ENCODE peak calls at places on chromosomes 7 and 10, in six cellular contexts. N, A, Y, W, F and X are unnamed samples.

GRCh38 chr10:90742189-90742588 is 115.7 kb downstream of the HTR7 start:
- DNase-seq in N (no peak), A (no peak), Y (no peak), W (no peak), F (no peak), X (no peak)

GRCh38 chr7:150978136-150978789 is at the start of gene KCNH2:
- DNase-seq in N (peak; percentile 50), A (no peak), Y (peak; percentile 45), W (no peak), F (no peak), X (peak; percentile 64)

GRCh38 chr7:80284848-80285247 is 150.2 kb downstream of the GNAI1 start:
- DNase-seq in N (no peak), A (no peak), Y (no peak), W (no peak), F (no peak), X (no peak)

GRCh38 chr7:412313-412710 is 107.3 kb downstream of the PDGFA start:
- DNase-seq in N (no peak), A (no peak), Y (no peak), W (peak; percentile 9), F (no peak), X (no peak)

GRCh38 chr7:56083150-56083785 is 9.5 kb downstream of the PHKG1 start:
- DNase-seq in N (peak; percentile 75), A (no peak), Y (peak; percentile 69), W (no peak), F (no peak), X (peak; percentile 32)

GRCh38 chr10:93437946-93438795 is 44.0 kb downstream of the MYOF start:
- DNase-seq in N (no peak), A (no peak), Y (no peak), W (no peak), F (no peak), X (no peak)

GRCh38 chr10:24993237-24993958 is 22.6 kb downstream of the ENKUR start:
- DNase-seq in N (no peak), A (no peak), Y (no peak), W (no peak), F (no peak), X (no peak)

GRCh38 chr10:114801411-114801813 is 20.2 kb upstream of the FHIP2A start:
- DNase-seq in N (no peak), A (no peak), Y (no peak), W (peak; percentile 49), F (no peak), X (no peak)

GRCh38 chr7:41039386-41040315 is 663.2 kb downstream of the INHBA start:
- DNase-seq in N (no peak), A (no peak), Y (no peak), W (no peak), F (no peak), X (no peak)

GRCh38 chr10:48286356-48286755 is 11.9 kb upstream of the FRMPD2 start:
- DNase-seq in N (no peak), A (no peak), Y (no peak), W (no peak), F (no peak), X (no peak)

GRCh38 chr10:112820320-112820719 is 129.7 kb upstream of the TCF7L2 start:
- DNase-seq in N (no peak), A (no peak), Y (no peak), W (no peak), F (no peak), X (no peak)

GRCh38 chr10:97572214-97572989 is at the start of gene ANKRD2:
- DNase-seq in N (peak; percentile 83), A (peak; percentile 73), Y (peak; percentile 76), W (peak; percentile 61), F (peak; percentile 76), X (peak; percentile 79)

GRCh38 chr7:2193120-2193519 is 39.6 kb downstream of the MAD1L1 start:
- DNase-seq in N (no peak), A (no peak), Y (no peak), W (no peak), F (no peak), X (no peak)

GRCh38 chr10:72757712-72758111 is 65.8 kb downstream of the MCU start:
- DNase-seq in N (no peak), A (no peak), Y (no peak), W (no peak), F (no peak), X (no peak)

GRCh38 chr7:143882611-143883078 is 19.3 kb downstream of the TCAF1 start:
- DNase-seq in N (peak; percentile 83), A (peak; percentile 64), Y (peak; percentile 80), W (no peak), F (peak; percentile 34), X (peak; percentile 82)

GRCh38 chr7:3953133-3953532 is 652.1 kb downstream of the SDK1 start:
- DNase-seq in N (no peak), A (no peak), Y (no peak), W (no peak), F (no peak), X (no peak)

GRCh38 chr7:70027864-70028263 is 429.6 kb downstream of the AUTS2 start:
- DNase-seq in N (no peak), A (no peak), Y (no peak), W (no peak), F (no peak), X (no peak)

GRCh38 chr10:62037890-62038608 is 136.6 kb downstream of the ARID5B start:
- DNase-seq in N (no peak), A (no peak), Y (no peak), W (no peak), F (no peak), X (no peak)

GRCh38 chr10:93392111-93392510 is 90.0 kb downstream of the MYOF start:
- DNase-seq in N (no peak), A (no peak), Y (no peak), W (no peak), F (no peak), X (no peak)

GRCh38 chr7:99595111-99595745 is 2.8 kb upstream of the TMEM225B start:
- DNase-seq in N (no peak), A (no peak), Y (no peak), W (no peak), F (no peak), X (no peak)

GRCh38 chr7:116284390-116284789 is 74.1 kb downstream of the TES start:
- DNase-seq in N (no peak), A (no peak), Y (no peak), W (no peak), F (no peak), X (no peak)

GRCh38 chr7:50335795-50336754 is 31.6 kb downstream of the IKZF1 start:
- DNase-seq in N (no peak), A (no peak), Y (no peak), W (peak; percentile 93), F (no peak), X (no peak)

GRCh38 chr10:22345301-22346086 is at the start of gene SPAG6:
- DNase-seq in N (peak; percentile 65), A (peak; percentile 58), Y (peak; percentile 56), W (peak; percentile 56), F (no peak), X (peak; percentile 17)

GRCh38 chr7:49398730-49399129 is 374.7 kb upstream of the VWC2 start:
- DNase-seq in N (no peak), A (no peak), Y (no peak), W (no peak), F (no peak), X (no peak)

GRCh38 chr7:77606561-77606960 is 69.5 kb downstream of the PTPN12 start:
- DNase-seq in N (no peak), A (no peak), Y (no peak), W (no peak), F (no peak), X (no peak)

GRCh38 chr10:46020871-46021553 is 9.4 kb downstream of the NCOA4 start:
- DNase-seq in N (no peak), A (no peak), Y (no peak), W (no peak), F (no peak), X (no peak)

GRCh38 chr10:90787906-90788491 is 69.8 kb downstream of the HTR7 start:
- DNase-seq in N (no peak), A (peak; percentile 34), Y (no peak), W (no peak), F (peak; percentile 43), X (no peak)

GRCh38 chr10:117543245-117543998 is 876 bp downstream of the EMX2 start:
- DNase-seq in N (no peak), A (no peak), Y (no peak), W (no peak), F (no peak), X (no peak)

GRCh38 chr7:47458057-47458456 is 123.9 kb downstream of the TNS3 start:
- DNase-seq in N (no peak), A (no peak), Y (no peak), W (no peak), F (peak; percentile 63), X (no peak)

GRCh38 chr7:31642681-31643115 is 44.3 kb upstream of the PPP1R17 start:
- DNase-seq in N (no peak), A (no peak), Y (no peak), W (no peak), F (no peak), X (no peak)

GRCh38 chr7:36708765-36709164 is 15.5 kb downstream of the AOAH start:
- DNase-seq in N (no peak), A (no peak), Y (no peak), W (no peak), F (no peak), X (no peak)

GRCh38 chr7:46076527-46076926 is 155.5 kb upstream of the IGFBP3 start:
- DNase-seq in N (no peak), A (no peak), Y (no peak), W (no peak), F (no peak), X (no peak)

GRCh38 chr7:130226333-130226732 is 18.7 kb downstream of the SSMEM1 start:
- DNase-seq in N (no peak), A (no peak), Y (no peak), W (no peak), F (no peak), X (no peak)

GRCh38 chr7:22200777-22201176 is 156.2 kb downstream of the RAPGEF5 start:
- DNase-seq in N (no peak), A (no peak), Y (no peak), W (no peak), F (no peak), X (no peak)
- H3K27ac ChIP-seq in N (peak overlapping the region; percentile 45), A (no peak overlapping the region), Y (peak overlapping the region; percentile 71), W (no peak overlapping the region), F (peak overlapping the region; percentile 23), X (no peak overlapping the region)

GRCh38 chr10:132162590-132163277 is 24.0 kb upstream of the DPYSL4 start:
- DNase-seq in N (no peak), A (peak; percentile 57), Y (no peak), W (no peak), F (no peak), X (no peak)
- H3K27ac ChIP-seq in N (peak overlapping the region; percentile 21), A (no peak overlapping the region), Y (peak overlapping the region; percentile 30), W (no peak overlapping the region), F (no peak overlapping the region), X (no peak overlapping the region)

GRCh38 chr10:106722524-106722923 is 442.0 kb downstream of the SORCS1 start:
- DNase-seq in N (no peak), A (peak; percentile 25), Y (no peak), W (no peak), F (no peak), X (no peak)
- H3K27ac ChIP-seq in N (no peak overlapping the region), A (no peak overlapping the region), Y (no peak overlapping the region), W (no peak overlapping the region), F (no peak overlapping the region), X (no peak overlapping the region)

DNA sequence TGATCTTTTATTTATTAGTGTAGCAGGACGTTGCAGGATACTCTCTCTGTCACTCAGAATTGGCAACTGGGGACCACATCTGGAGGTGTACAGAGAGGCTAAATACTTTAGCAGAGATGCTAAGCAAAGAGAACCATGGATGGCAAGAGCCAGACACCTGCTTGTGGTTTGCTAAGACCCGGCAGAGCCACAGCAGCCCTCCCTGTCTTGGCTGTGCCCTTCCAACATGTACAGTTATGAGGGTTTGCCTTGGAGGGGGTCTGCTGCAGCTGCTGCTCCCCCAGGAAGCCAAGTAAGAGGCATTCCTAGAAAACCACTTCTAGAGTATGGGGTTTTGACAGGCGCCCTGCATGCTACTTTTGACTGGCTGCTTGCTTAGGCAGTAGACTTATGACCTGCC is 5.1 kb downstream of the NPVF start:
- DNase-seq in N (no peak), A (no peak), Y (no peak), W (no peak), F (no peak), X (no peak)
- H3K27ac ChIP-seq in N (no peak overlapping the region), A (no peak overlapping the region), Y (no peak overlapping the region), W (no peak overlapping the region), F (no peak overlapping the region), X (no peak overlapping the region)